ENCODE peak calls at places on chromosome 16, in four cellular contexts. B, A, Z and I are unnamed samples.

GRCh38 chr16:87465306-87465705 is 27.5 kb downstream of the ZCCHC14 start:
- DNase-seq in B (peak), A (peak), Z (no peak), I (peak)

GRCh38 chr16:69522732-69523404 is 42.9 kb upstream of the NFAT5 start:
- DNase-seq in B (no peak), A (no peak), Z (no peak), I (no peak)

GRCh38 chr16:67244387-67245188 is 2.7 kb downstream of the FHOD1 start:
- DNase-seq in B (peak), A (peak), Z (peak), I (peak)

GRCh38 chr16:55663770-55664677 is 8.2 kb downstream of the SLC6A2 start:
- DNase-seq in B (no peak), A (no peak), Z (no peak), I (no peak)

GRCh38 chr16:64206877-64207276 is 915.0 kb downstream of the CDH11 start:
- DNase-seq in B (peak), A (no peak), Z (no peak), I (no peak)

GRCh38 chr16:82192665-82193064 is 22.6 kb upstream of the MPHOSPH6 start:
- DNase-seq in B (peak), A (no peak), Z (no peak), I (peak)

GRCh38 chr16:55820615-55821014 is 12.3 kb downstream of the CES1 start:
- DNase-seq in B (no peak), A (no peak), Z (no peak), I (no peak)

GRCh38 chr16:13070268-13070667 is 168.9 kb downstream of the SHISA9 start:
- DNase-seq in B (no peak), A (no peak), Z (no peak), I (no peak)

GRCh38 chr16:69378760-69379159 is 7.0 kb downstream of the TERF2 start:
- DNase-seq in B (peak), A (no peak), Z (no peak), I (no peak)

GRCh38 chr16:78198299-78198698 is 98.8 kb downstream of the WWOX start:
- DNase-seq in B (no peak), A (no peak), Z (no peak), I (no peak)

GRCh38 chr16:81645303-81645702 is 133.8 kb upstream of the PLCG2 start:
- DNase-seq in B (peak), A (peak), Z (no peak), I (peak)

GRCh38 chr16:50071075-50071671 is 5.4 kb downstream of the HEATR3 start:
- DNase-seq in B (no peak), A (no peak), Z (no peak), I (no peak)